ENCODE peak calls at places on chromosome 17, in seven cellular contexts. K is GM20000, V is Calu3, F is GM12865, O is neural progenitor cell, Z is IMR-90, Y is endothelial cell. S is an unnamed sample.
A peak's percentile ranks its signal among the peaks of the same experiment; 100 is the strongest.

GRCh38 chr17:48615963-48616718 is 1.0 kb upstream of the HOXB8 start:
- DNase-seq in F (no peak), Z (no peak), K (no peak), Y (no peak), O (no peak), V (no peak), S (no peak)

GRCh38 chr17:78766225-78766624 is 15.8 kb downstream of the CYTH1 start:
- DNase-seq in F (no peak), Y (no peak), V (no peak), K (no peak), O (no peak), Z (no peak), S (no peak)

GRCh38 chr17:70021726-70022125 is 53.3 kb upstream of the KCNJ16 start:
- DNase-seq in K (no peak), Y (no peak), V (no peak), Z (peak; percentile 7), O (no peak), F (no peak), S (no peak)

GRCh38 chr17:64115043-64115698 is 14.8 kb downstream of the ERN1 start:
- DNase-seq in Y (no peak), Z (no peak), F (no peak), O (no peak), V (no peak), K (no peak), S (no peak)

GRCh38 chr17:67672592-67672991 is 45.1 kb upstream of the NOL11 start:
- DNase-seq in Z (no peak), Y (no peak), V (no peak), F (no peak), O (no peak), K (no peak), S (no peak)

GRCh38 chr17:77145635-77146632 is 5.2 kb downstream of the SEC14L1 start:
- DNase-seq in V (peak; percentile 60), O (no peak), Y (no peak), F (peak; percentile 91), K (peak; percentile 52), Z (peak; percentile 76), S (peak; percentile 68)

GRCh38 chr17:29292992-29293889 is 707 bp downstream of the NUFIP2 start:
- DNase-seq in F (peak; percentile 70), Y (peak; percentile 70), V (peak; percentile 66), K (peak; percentile 79), Z (peak; percentile 34), O (peak; percentile 86), S (peak; percentile 68)

GRCh38 chr17:39237586-39237985 is 11.8 kb upstream of the STAC2 start:
- DNase-seq in V (no peak), K (no peak), Y (no peak), Z (no peak), F (no peak), O (no peak), S (no peak)

GRCh38 chr17:50079334-50080095 is 15.6 kb upstream of the PDK2 start:
- DNase-seq in O (peak; percentile 45), Z (no peak), K (peak; percentile 70), F (peak; percentile 68), V (peak; percentile 86), Y (peak; percentile 50), S (no peak)

GRCh38 chr17:30187528-30187927 is 48.0 kb downstream of the SLC6A4 start:
- DNase-seq in O (no peak), F (no peak), Z (no peak), K (no peak), Y (no peak), V (no peak), S (no peak)

GRCh38 chr17:82917656-82918345 is 78.0 kb upstream of the ZNF750 start:
- DNase-seq in Y (peak; percentile 67), O (peak; percentile 30), F (no peak), K (no peak), Z (peak; percentile 23), V (peak; percentile 12), S (peak; percentile 59)

GRCh38 chr17:31295489-31295871 is 1.6 kb downstream of the OMG start:
- DNase-seq in F (no peak), K (no peak), V (no peak), O (no peak), Z (no peak), Y (no peak), S (no peak)

GRCh38 chr17:692116-692515 is 22.5 kb downstream of the VPS53 start:
- DNase-seq in V (no peak), Z (peak; percentile 89), O (no peak), Y (no peak), K (no peak), F (no peak), S (no peak)

GRCh38 chr17:2406903-2407790 is 6.3 kb upstream of the MNT start:
- DNase-seq in Z (peak; percentile 92), O (no peak), F (no peak), Y (no peak), K (no peak), V (peak; percentile 77), S (no peak)

GRCh38 chr17:20228860-20229259 is 219.7 kb downstream of the SPECC1 start:
- DNase-seq in K (no peak), F (peak; percentile 4), O (no peak), V (no peak), Z (peak; percentile 18), Y (no peak), S (no peak)

DNA sequence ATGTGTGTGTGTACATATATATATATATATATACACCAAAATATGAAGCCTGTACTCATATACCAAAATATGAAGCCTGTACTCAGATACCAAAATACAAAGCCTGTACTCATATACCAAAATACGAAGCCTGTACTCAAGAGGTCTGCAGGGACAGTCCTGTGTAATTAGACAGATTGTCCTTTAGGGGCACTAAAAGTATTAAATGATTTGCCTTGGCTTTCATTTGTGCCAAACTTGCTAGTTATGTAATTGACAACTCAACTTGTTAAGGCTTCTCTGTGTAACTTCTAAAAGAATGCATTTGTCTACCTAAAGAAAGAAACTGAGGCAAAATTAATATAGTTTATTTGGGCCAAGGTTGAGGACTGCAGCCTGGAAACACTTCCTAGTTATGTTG is 30.8 kb upstream of the DHX40 start:
- DNase-seq in V (no peak), O (peak; percentile 8), Y (no peak), K (no peak), Z (no peak), F (peak; percentile 19), S (no peak)
- TF ChIP-seq CTCF in V (no peak), O (peak; percentile 26), Y (no peak), K (no peak), Z (no peak), F (no peak), S (no peak)

GRCh38 chr17:43013296-43013695 is 6.7 kb downstream of the IFI35 start:
- DNase-seq in V (no peak), Y (no peak), F (no peak), Z (no peak), K (no peak), O (no peak), S (no peak)

GRCh38 chr17:43011728-43012472 is 5.3 kb downstream of the IFI35 start:
- DNase-seq in V (no peak), F (no peak), Y (no peak), O (no peak), K (no peak), Z (no peak), S (no peak)

GRCh38 chr17:43014020-43014615 is 7.5 kb downstream of the IFI35 start:
- DNase-seq in V (no peak), K (no peak), O (no peak), Y (no peak), F (no peak), Z (no peak), S (no peak)

GRCh38 chr17:43006639-43007551 is at the start of gene IFI35:
- DNase-seq in F (peak; percentile 94), Y (peak; percentile 72), V (peak; percentile 95), Z (peak; percentile 82), O (peak; percentile 65), K (peak; percentile 85), S (peak; percentile 89)

DNA sequence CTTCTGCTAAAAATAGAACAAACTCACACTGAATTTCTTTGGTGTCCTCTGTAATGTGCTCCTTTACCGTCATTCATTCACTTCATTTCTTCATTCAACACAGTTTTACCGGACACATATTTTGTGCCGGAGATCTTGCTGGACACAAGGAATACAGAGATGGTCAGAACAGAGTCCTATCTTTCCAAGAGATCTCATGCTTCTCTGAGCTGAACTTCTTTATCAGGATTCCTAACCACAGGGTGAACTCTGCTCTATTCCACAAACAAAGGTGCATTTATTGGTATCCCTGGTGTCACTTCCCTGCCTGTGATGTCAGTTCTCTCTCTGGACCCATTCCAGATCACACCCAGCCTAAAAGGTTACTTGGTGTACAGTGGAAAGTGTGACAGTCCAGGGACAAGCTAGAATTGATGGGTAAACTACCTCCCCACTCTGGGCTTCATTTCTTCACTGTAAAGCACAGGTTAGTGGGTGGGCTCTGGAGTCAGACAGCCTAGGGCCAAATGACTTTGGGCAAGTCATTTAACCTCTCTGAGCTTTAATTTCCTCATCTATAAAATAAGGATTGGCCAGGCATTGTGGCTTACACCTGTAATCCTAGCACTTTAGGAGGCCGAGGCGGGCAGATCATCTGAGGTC is 4.2 kb downstream of the IFI35 start:
- DNase-seq in K (no peak), O (no peak), Y (no peak), Z (no peak), V (peak; percentile 86), F (no peak), S (no peak)
- TF ChIP-seq CTCF in K (no peak), O (no peak), Y (no peak), Z (no peak), V (no peak), F (no peak), S (no peak)

DNA sequence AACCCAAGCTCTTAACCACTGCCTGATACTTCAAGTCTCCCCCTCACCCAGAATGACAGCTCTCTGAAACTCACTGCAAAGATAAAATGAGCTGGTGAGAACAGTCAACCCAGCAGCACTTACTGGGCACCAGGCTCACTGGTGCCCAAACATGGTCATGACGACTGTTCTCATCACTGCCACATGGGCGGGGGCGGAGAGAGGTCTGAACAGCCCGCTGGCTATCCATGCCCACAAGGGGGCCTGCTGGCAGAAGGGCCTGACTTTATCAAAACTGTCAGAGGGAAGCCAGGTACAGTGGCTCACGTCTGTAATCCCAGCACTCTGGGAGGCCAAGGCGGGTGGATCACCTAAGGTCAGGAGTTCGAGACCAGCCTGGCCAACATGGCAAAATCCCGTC is 4.0 kb downstream of the MYBBP1A start:
- DNase-seq in Z (no peak), Y (peak; percentile 24), K (no peak), O (no peak), V (no peak), F (no peak), S (no peak)
- TF ChIP-seq CTCF in Z (no peak), Y (peak; percentile 24), K (no peak), O (peak; percentile 15), V (no peak), F (no peak), S (no peak)

GRCh38 chr17:46193626-46194392 is 580 bp upstream of the KANSL1 start:
- DNase-seq in V (peak; percentile 99), O (peak; percentile 97), Y (peak; percentile 96), F (peak; percentile 98), K (peak; percentile 93), Z (peak; percentile 88), S (peak; percentile 91)
- TF ChIP-seq CTCF in V (peak; percentile 54), O (peak; percentile 44), Y (peak; percentile 61), F (no peak), K (no peak), Z (no peak), S (peak; percentile 7)